ENCODE peak calls at places on chromosome 7, in nine cellular contexts. H is cardiac muscle cell, T is head of caudate nucleus, W is dorsolateral prefrontal cortex, B is posterior cingulate gyrus, P is occipital lobe, O is cortex of kidney, G is Right ventricle myocardium inferior, K is GM03348. J is an unnamed sample.

GRCh38 chr7:96304573-96304972 is 17.3 kb downstream of the SLC25A13 start:
- DNase-seq in H (no peak), O (no peak), B (no peak), T (no peak), W (no peak), G (no peak), P (no peak), K (no peak), J (no peak)

GRCh38 chr7:21767300-21767900 is 178.3 kb downstream of the CDCA7L start:
- DNase-seq in B (peak), P (peak), G (no peak), T (no peak), W (no peak), O (no peak), H (peak), K (peak), J (peak)

GRCh38 chr7:148962823-148963582 is 65.3 kb downstream of the PDIA4 start:
- DNase-seq in B (peak), W (peak), O (no peak), H (peak), G (peak), T (peak), K (peak), P (peak), J (no peak)

GRCh38 chr7:79064187-79064823 is 389.2 kb downstream of the MAGI2 start:
- DNase-seq in G (no peak), H (no peak), K (no peak), B (no peak), T (no peak), O (no peak), P (no peak), W (no peak), J (no peak)

GRCh38 chr7:36165059-36165458 is 12.0 kb downstream of the EEPD1 start:
- DNase-seq in W (no peak), O (no peak), P (no peak), T (no peak), B (no peak), K (peak), G (no peak), H (peak), J (no peak)

GRCh38 chr7:29398011-29398410 is 165.6 kb upstream of the PRR15 start:
- DNase-seq in W (no peak), T (no peak), O (no peak), H (no peak), K (no peak), G (no peak), P (no peak), B (no peak), J (no peak)

GRCh38 chr7:2201686-2202360 is 30.9 kb downstream of the MAD1L1 start:
- DNase-seq in G (peak), H (no peak), P (no peak), O (no peak), K (no peak), W (no peak), B (peak), T (no peak), J (no peak)

GRCh38 chr7:33578166-33578565 is 327.2 kb upstream of the BMPER start:
- DNase-seq in W (no peak), P (no peak), B (no peak), G (no peak), K (no peak), H (no peak), O (no peak), T (no peak), J (no peak)

GRCh38 chr7:34952822-34953221 is 84.5 kb downstream of the DPY19L1 start:
- DNase-seq in W (no peak), G (no peak), T (no peak), B (no peak), H (no peak), K (no peak), O (no peak), P (no peak), J (no peak)

GRCh38 chr7:1602386-1602785 is 32.6 kb upstream of the PSMG3 start:
- DNase-seq in H (no peak), P (no peak), G (no peak), O (no peak), T (no peak), K (no peak), B (peak), W (no peak), J (no peak)

GRCh38 chr7:117019786-117020604 is 66.7 kb downstream of the ST7 start:
- DNase-seq in W (peak), T (peak), K (peak), O (no peak), G (peak), H (peak), B (peak), P (peak), J (no peak)

GRCh38 chr7:3399858-3400257 is 98.8 kb downstream of the SDK1 start:
- DNase-seq in P (no peak), O (no peak), H (peak), G (no peak), B (no peak), T (no peak), K (no peak), W (no peak), J (no peak)

GRCh38 chr7:124101173-124101768 is 68.4 kb upstream of the TMEM229A start:
- DNase-seq in G (no peak), K (no peak), O (no peak), P (no peak), B (no peak), W (no peak), H (peak), T (no peak), J (peak)

GRCh38 chr7:155813125-155813524 is 862 bp upstream of the SHH start:
- DNase-seq in B (peak), H (no peak), G (no peak), P (no peak), O (no peak), T (no peak), W (no peak), K (no peak), J (no peak)

GRCh38 chr7:2195403-2196246 is 37.1 kb downstream of the MAD1L1 start:
- DNase-seq in T (peak), P (peak), B (peak), G (peak), K (no peak), O (no peak), H (no peak), W (peak), J (no peak)

GRCh38 chr7:618539-619355 is 99.1 kb upstream of the PDGFA start:
- DNase-seq in O (no peak), W (no peak), T (no peak), K (no peak), P (no peak), H (no peak), B (peak), G (peak), J (no peak)

GRCh38 chr7:79298145-79298760 is 155.2 kb downstream of the MAGI2 start:
- DNase-seq in K (peak), H (peak), T (no peak), W (no peak), G (no peak), B (no peak), P (no peak), O (no peak), J (no peak)

GRCh38 chr7:148264933-148265557 is 325.5 kb upstream of the C7orf33 start:
- DNase-seq in P (no peak), O (no peak), T (no peak), H (peak), G (no peak), B (no peak), W (no peak), K (peak), J (peak)

GRCh38 chr7:3928727-3929515 is 627.9 kb downstream of the SDK1 start:
- DNase-seq in P (no peak), T (no peak), W (no peak), O (no peak), G (no peak), H (no peak), K (no peak), B (no peak), J (no peak)

GRCh38 chr7:18740579-18740988 is 245.0 kb downstream of the HDAC9 start:
- DNase-seq in P (no peak), G (no peak), W (no peak), B (no peak), K (no peak), H (no peak), T (no peak), O (no peak), J (no peak)

GRCh38 chr7:2190531-2190930 is 42.2 kb downstream of the MAD1L1 start:
- DNase-seq in O (no peak), G (no peak), B (no peak), W (no peak), K (no peak), H (no peak), P (no peak), T (no peak), J (peak)

GRCh38 chr7:81584667-81585066 is 185.2 kb downstream of the HGF start:
- DNase-seq in T (no peak), B (no peak), W (no peak), K (no peak), H (peak), P (no peak), O (no peak), G (no peak), J (no peak)

GRCh38 chr7:1662101-1662500 is 8.0 kb upstream of the ELFN1 start:
- DNase-seq in O (no peak), K (no peak), P (no peak), T (no peak), W (peak), G (no peak), B (peak), H (no peak), J (no peak)

GRCh38 chr7:1220000-1220726 is 12.5 kb upstream of the UNCX start:
- DNase-seq in G (no peak), W (no peak), K (no peak), P (no peak), O (no peak), H (no peak), T (no peak), B (no peak), J (no peak)